ENCODE peak calls at places on chromosome 3, in seven cellular contexts. One of them, this sample, is unnamed.

GRCh38 chr3:353191-353739 is 156.7 kb downstream of the CHL1 start:
- ATAC-seq in aorta: no peak
- ATAC-seq in left colon: no peak
- ATAC-seq in right cardiac atrium: no peak
- ATAC-seq in activated T-cell treated with anti-CD3 and anti-CD28 coated beads, Interleukin-2, amount 50 U/mL, for 72 hours: no peak
- ATAC-seq in stimulated activated effector memory CD8-positive, alpha-beta T cell treated with anti-CD3 and anti-CD28 coated beads, Interleukin-12 subunit alpha, Interleukin-12 subunit beta, amount 100 ng/mL, for 72 hours: no peak
- ATAC-seq in CD4-positive, alpha-beta T cell: no peak
- ATAC-seq in this sample: no peak

GRCh38 chr3:5442106-5442785 is 254.7 kb downstream of the EDEM1 start:
- ATAC-seq in stimulated activated effector memory CD8-positive, alpha-beta T cell treated with anti-CD3 and anti-CD28 coated beads, Interleukin-12 subunit alpha, Interleukin-12 subunit beta, amount 100 ng/mL, for 72 hours: no peak
- ATAC-seq in right cardiac atrium: no peak
- ATAC-seq in CD4-positive, alpha-beta T cell: no peak
- ATAC-seq in left colon: no peak
- ATAC-seq in activated T-cell treated with anti-CD3 and anti-CD28 coated beads, Interleukin-2, amount 50 U/mL, for 72 hours: no peak
- ATAC-seq in aorta: no peak
- ATAC-seq in this sample: no peak

GRCh38 chr3:119700920-119701734 is 1.7 kb upstream of the CFAP91 start:
- ATAC-seq in right cardiac atrium: no peak
- ATAC-seq in left colon: no peak
- ATAC-seq in aorta: no peak
- ATAC-seq in stimulated activated effector memory CD8-positive, alpha-beta T cell treated with anti-CD3 and anti-CD28 coated beads, Interleukin-12 subunit alpha, Interleukin-12 subunit beta, amount 100 ng/mL, for 72 hours: peak
- ATAC-seq in CD4-positive, alpha-beta T cell: no peak
- ATAC-seq in activated T-cell treated with anti-CD3 and anti-CD28 coated beads, Interleukin-2, amount 50 U/mL, for 72 hours: peak
- ATAC-seq in this sample: no peak

GRCh38 chr3:168506589-168506988 is 410.9 kb upstream of the GOLIM4 start:
- ATAC-seq in right cardiac atrium: no peak
- ATAC-seq in activated T-cell treated with anti-CD3 and anti-CD28 coated beads, Interleukin-2, amount 50 U/mL, for 72 hours: no peak
- ATAC-seq in left colon: no peak
- ATAC-seq in stimulated activated effector memory CD8-positive, alpha-beta T cell treated with anti-CD3 and anti-CD28 coated beads, Interleukin-12 subunit alpha, Interleukin-12 subunit beta, amount 100 ng/mL, for 72 hours: no peak
- ATAC-seq in CD4-positive, alpha-beta T cell: no peak
- ATAC-seq in aorta: no peak
- ATAC-seq in this sample: no peak

GRCh38 chr3:170277833-170278586 is 55.8 kb downstream of the PRKCI start:
- ATAC-seq in right cardiac atrium: no peak
- ATAC-seq in CD4-positive, alpha-beta T cell: peak
- ATAC-seq in activated T-cell treated with anti-CD3 and anti-CD28 coated beads, Interleukin-2, amount 50 U/mL, for 72 hours: no peak
- ATAC-seq in left colon: peak
- ATAC-seq in stimulated activated effector memory CD8-positive, alpha-beta T cell treated with anti-CD3 and anti-CD28 coated beads, Interleukin-12 subunit alpha, Interleukin-12 subunit beta, amount 100 ng/mL, for 72 hours: no peak
- ATAC-seq in aorta: no peak
- ATAC-seq in this sample: no peak

GRCh38 chr3:426056-426455 is 229.5 kb downstream of the CHL1 start:
- ATAC-seq in aorta: no peak
- ATAC-seq in activated T-cell treated with anti-CD3 and anti-CD28 coated beads, Interleukin-2, amount 50 U/mL, for 72 hours: no peak
- ATAC-seq in stimulated activated effector memory CD8-positive, alpha-beta T cell treated with anti-CD3 and anti-CD28 coated beads, Interleukin-12 subunit alpha, Interleukin-12 subunit beta, amount 100 ng/mL, for 72 hours: no peak
- ATAC-seq in right cardiac atrium: no peak
- ATAC-seq in CD4-positive, alpha-beta T cell: no peak
- ATAC-seq in left colon: no peak
- ATAC-seq in this sample: no peak

GRCh38 chr3:185846041-185846440 is 21.2 kb upstream of the IGF2BP2 start:
- ATAC-seq in left colon: no peak
- ATAC-seq in CD4-positive, alpha-beta T cell: no peak
- ATAC-seq in right cardiac atrium: no peak
- ATAC-seq in stimulated activated effector memory CD8-positive, alpha-beta T cell treated with anti-CD3 and anti-CD28 coated beads, Interleukin-12 subunit alpha, Interleukin-12 subunit beta, amount 100 ng/mL, for 72 hours: no peak
- ATAC-seq in aorta: no peak
- ATAC-seq in activated T-cell treated with anti-CD3 and anti-CD28 coated beads, Interleukin-2, amount 50 U/mL, for 72 hours: no peak
- ATAC-seq in this sample: no peak

GRCh38 chr3:66177026-66177425 is 43.8 kb upstream of the SLC25A26 start:
- ATAC-seq in activated T-cell treated with anti-CD3 and anti-CD28 coated beads, Interleukin-2, amount 50 U/mL, for 72 hours: no peak
- ATAC-seq in CD4-positive, alpha-beta T cell: no peak
- ATAC-seq in left colon: no peak
- ATAC-seq in stimulated activated effector memory CD8-positive, alpha-beta T cell treated with anti-CD3 and anti-CD28 coated beads, Interleukin-12 subunit alpha, Interleukin-12 subunit beta, amount 100 ng/mL, for 72 hours: no peak
- ATAC-seq in aorta: no peak
- ATAC-seq in right cardiac atrium: peak
- ATAC-seq in this sample: no peak

GRCh38 chr3:71219744-71220638 is 363.5 kb downstream of the FOXP1 start:
- ATAC-seq in stimulated activated effector memory CD8-positive, alpha-beta T cell treated with anti-CD3 and anti-CD28 coated beads, Interleukin-12 subunit alpha, Interleukin-12 subunit beta, amount 100 ng/mL, for 72 hours: peak
- ATAC-seq in right cardiac atrium: no peak
- ATAC-seq in activated T-cell treated with anti-CD3 and anti-CD28 coated beads, Interleukin-2, amount 50 U/mL, for 72 hours: peak
- ATAC-seq in CD4-positive, alpha-beta T cell: peak
- ATAC-seq in aorta: no peak
- ATAC-seq in left colon: no peak
- ATAC-seq in this sample: no peak

GRCh38 chr3:156859578-156859977 is 33.4 kb downstream of the LEKR1 start:
- ATAC-seq in activated T-cell treated with anti-CD3 and anti-CD28 coated beads, Interleukin-2, amount 50 U/mL, for 72 hours: no peak
- ATAC-seq in right cardiac atrium: no peak
- ATAC-seq in CD4-positive, alpha-beta T cell: no peak
- ATAC-seq in left colon: no peak
- ATAC-seq in stimulated activated effector memory CD8-positive, alpha-beta T cell treated with anti-CD3 and anti-CD28 coated beads, Interleukin-12 subunit alpha, Interleukin-12 subunit beta, amount 100 ng/mL, for 72 hours: no peak
- ATAC-seq in aorta: no peak
- ATAC-seq in this sample: no peak

GRCh38 chr3:137026701-137027100 is 68.9 kb downstream of the IL20RB start:
- ATAC-seq in activated T-cell treated with anti-CD3 and anti-CD28 coated beads, Interleukin-2, amount 50 U/mL, for 72 hours: no peak
- ATAC-seq in CD4-positive, alpha-beta T cell: no peak
- ATAC-seq in stimulated activated effector memory CD8-positive, alpha-beta T cell treated with anti-CD3 and anti-CD28 coated beads, Interleukin-12 subunit alpha, Interleukin-12 subunit beta, amount 100 ng/mL, for 72 hours: no peak
- ATAC-seq in right cardiac atrium: no peak
- ATAC-seq in left colon: no peak
- ATAC-seq in aorta: no peak
- ATAC-seq in this sample: no peak

GRCh38 chr3:151743860-151744259 is 10.1 kb downstream of the AADACL2 start:
- ATAC-seq in aorta: no peak
- ATAC-seq in stimulated activated effector memory CD8-positive, alpha-beta T cell treated with anti-CD3 and anti-CD28 coated beads, Interleukin-12 subunit alpha, Interleukin-12 subunit beta, amount 100 ng/mL, for 72 hours: no peak
- ATAC-seq in activated T-cell treated with anti-CD3 and anti-CD28 coated beads, Interleukin-2, amount 50 U/mL, for 72 hours: no peak
- ATAC-seq in CD4-positive, alpha-beta T cell: no peak
- ATAC-seq in left colon: no peak
- ATAC-seq in right cardiac atrium: no peak
- ATAC-seq in this sample: no peak

GRCh38 chr3:124859025-124859424 is 28.1 kb downstream of the ITGB5 start:
- ATAC-seq in aorta: no peak
- ATAC-seq in right cardiac atrium: no peak
- ATAC-seq in activated T-cell treated with anti-CD3 and anti-CD28 coated beads, Interleukin-2, amount 50 U/mL, for 72 hours: no peak
- ATAC-seq in stimulated activated effector memory CD8-positive, alpha-beta T cell treated with anti-CD3 and anti-CD28 coated beads, Interleukin-12 subunit alpha, Interleukin-12 subunit beta, amount 100 ng/mL, for 72 hours: no peak
- ATAC-seq in CD4-positive, alpha-beta T cell: no peak
- ATAC-seq in left colon: no peak
- ATAC-seq in this sample: no peak

GRCh38 chr3:155079795-155080546 is at the start of gene MME:
- ATAC-seq in activated T-cell treated with anti-CD3 and anti-CD28 coated beads, Interleukin-2, amount 50 U/mL, for 72 hours: peak
- ATAC-seq in stimulated activated effector memory CD8-positive, alpha-beta T cell treated with anti-CD3 and anti-CD28 coated beads, Interleukin-12 subunit alpha, Interleukin-12 subunit beta, amount 100 ng/mL, for 72 hours: peak
- ATAC-seq in right cardiac atrium: peak
- ATAC-seq in CD4-positive, alpha-beta T cell: no peak
- ATAC-seq in aorta: peak
- ATAC-seq in left colon: peak
- ATAC-seq in this sample: peak

GRCh38 chr3:185325946-185326791 is 36.8 kb upstream of the MAP3K13 start:
- ATAC-seq in stimulated activated effector memory CD8-positive, alpha-beta T cell treated with anti-CD3 and anti-CD28 coated beads, Interleukin-12 subunit alpha, Interleukin-12 subunit beta, amount 100 ng/mL, for 72 hours: no peak
- ATAC-seq in CD4-positive, alpha-beta T cell: no peak
- ATAC-seq in activated T-cell treated with anti-CD3 and anti-CD28 coated beads, Interleukin-2, amount 50 U/mL, for 72 hours: no peak
- ATAC-seq in aorta: no peak
- ATAC-seq in right cardiac atrium: no peak
- ATAC-seq in left colon: peak
- ATAC-seq in this sample: no peak

GRCh38 chr3:151478376-151478702 is 17.5 kb upstream of the IGSF10 start:
- ATAC-seq in CD4-positive, alpha-beta T cell: no peak
- ATAC-seq in right cardiac atrium: peak
- ATAC-seq in stimulated activated effector memory CD8-positive, alpha-beta T cell treated with anti-CD3 and anti-CD28 coated beads, Interleukin-12 subunit alpha, Interleukin-12 subunit beta, amount 100 ng/mL, for 72 hours: no peak
- ATAC-seq in activated T-cell treated with anti-CD3 and anti-CD28 coated beads, Interleukin-2, amount 50 U/mL, for 72 hours: no peak
- ATAC-seq in left colon: no peak
- ATAC-seq in aorta: no peak
- ATAC-seq in this sample: no peak

GRCh38 chr3:195003006-195003892 is 267.7 kb downstream of the XXYLT1 start:
- ATAC-seq in left colon: no peak
- ATAC-seq in right cardiac atrium: peak
- ATAC-seq in activated T-cell treated with anti-CD3 and anti-CD28 coated beads, Interleukin-2, amount 50 U/mL, for 72 hours: no peak
- ATAC-seq in CD4-positive, alpha-beta T cell: no peak
- ATAC-seq in stimulated activated effector memory CD8-positive, alpha-beta T cell treated with anti-CD3 and anti-CD28 coated beads, Interleukin-12 subunit alpha, Interleukin-12 subunit beta, amount 100 ng/mL, for 72 hours: no peak
- ATAC-seq in aorta: peak
- ATAC-seq in this sample: peak

GRCh38 chr3:186097663-186098451 is 11.0 kb downstream of the ETV5 start:
- ATAC-seq in left colon: peak
- ATAC-seq in aorta: peak
- ATAC-seq in stimulated activated effector memory CD8-positive, alpha-beta T cell treated with anti-CD3 and anti-CD28 coated beads, Interleukin-12 subunit alpha, Interleukin-12 subunit beta, amount 100 ng/mL, for 72 hours: no peak
- ATAC-seq in CD4-positive, alpha-beta T cell: peak
- ATAC-seq in activated T-cell treated with anti-CD3 and anti-CD28 coated beads, Interleukin-2, amount 50 U/mL, for 72 hours: no peak
- ATAC-seq in right cardiac atrium: peak
- ATAC-seq in this sample: peak

GRCh38 chr3:33537135-33537534 is 96.9 kb upstream of the UBP1 start:
- ATAC-seq in CD4-positive, alpha-beta T cell: no peak
- ATAC-seq in activated T-cell treated with anti-CD3 and anti-CD28 coated beads, Interleukin-2, amount 50 U/mL, for 72 hours: no peak
- ATAC-seq in stimulated activated effector memory CD8-positive, alpha-beta T cell treated with anti-CD3 and anti-CD28 coated beads, Interleukin-12 subunit alpha, Interleukin-12 subunit beta, amount 100 ng/mL, for 72 hours: no peak
- ATAC-seq in right cardiac atrium: peak
- ATAC-seq in left colon: no peak
- ATAC-seq in aorta: no peak
- ATAC-seq in this sample: no peak

GRCh38 chr3:189188466-189188865 is 16.7 kb downstream of the TPRG1 start:
- ATAC-seq in aorta: peak
- ATAC-seq in CD4-positive, alpha-beta T cell: no peak
- ATAC-seq in stimulated activated effector memory CD8-positive, alpha-beta T cell treated with anti-CD3 and anti-CD28 coated beads, Interleukin-12 subunit alpha, Interleukin-12 subunit beta, amount 100 ng/mL, for 72 hours: no peak
- ATAC-seq in left colon: peak
- ATAC-seq in right cardiac atrium: peak
- ATAC-seq in activated T-cell treated with anti-CD3 and anti-CD28 coated beads, Interleukin-2, amount 50 U/mL, for 72 hours: no peak
- ATAC-seq in this sample: peak

GRCh38 chr3:29759021-29759359 is 478.1 kb downstream of the RBMS3 start:
- ATAC-seq in CD4-positive, alpha-beta T cell: no peak
- ATAC-seq in left colon: no peak
- ATAC-seq in right cardiac atrium: peak
- ATAC-seq in activated T-cell treated with anti-CD3 and anti-CD28 coated beads, Interleukin-2, amount 50 U/mL, for 72 hours: no peak
- ATAC-seq in aorta: peak
- ATAC-seq in stimulated activated effector memory CD8-positive, alpha-beta T cell treated with anti-CD3 and anti-CD28 coated beads, Interleukin-12 subunit alpha, Interleukin-12 subunit beta, amount 100 ng/mL, for 72 hours: no peak
- ATAC-seq in this sample: peak

GRCh38 chr3:188975612-188976314 is 196.0 kb upstream of the TPRG1 start:
- ATAC-seq in activated T-cell treated with anti-CD3 and anti-CD28 coated beads, Interleukin-2, amount 50 U/mL, for 72 hours: no peak
- ATAC-seq in stimulated activated effector memory CD8-positive, alpha-beta T cell treated with anti-CD3 and anti-CD28 coated beads, Interleukin-12 subunit alpha, Interleukin-12 subunit beta, amount 100 ng/mL, for 72 hours: no peak
- ATAC-seq in CD4-positive, alpha-beta T cell: no peak
- ATAC-seq in right cardiac atrium: no peak
- ATAC-seq in aorta: no peak
- ATAC-seq in left colon: no peak
- ATAC-seq in this sample: no peak

GRCh38 chr3:105356988-105357387 is 9.7 kb upstream of the ALCAM start:
- ATAC-seq in aorta: no peak
- ATAC-seq in stimulated activated effector memory CD8-positive, alpha-beta T cell treated with anti-CD3 and anti-CD28 coated beads, Interleukin-12 subunit alpha, Interleukin-12 subunit beta, amount 100 ng/mL, for 72 hours: no peak
- ATAC-seq in CD4-positive, alpha-beta T cell: no peak
- ATAC-seq in activated T-cell treated with anti-CD3 and anti-CD28 coated beads, Interleukin-2, amount 50 U/mL, for 72 hours: no peak
- ATAC-seq in left colon: no peak
- ATAC-seq in right cardiac atrium: no peak
- ATAC-seq in this sample: no peak

GRCh38 chr3:187039100-187039722 is 100.1 kb downstream of the RPL39L start:
- ATAC-seq in right cardiac atrium: no peak
- ATAC-seq in left colon: peak
- ATAC-seq in aorta: no peak
- ATAC-seq in CD4-positive, alpha-beta T cell: no peak
- ATAC-seq in stimulated activated effector memory CD8-positive, alpha-beta T cell treated with anti-CD3 and anti-CD28 coated beads, Interleukin-12 subunit alpha, Interleukin-12 subunit beta, amount 100 ng/mL, for 72 hours: no peak
- ATAC-seq in activated T-cell treated with anti-CD3 and anti-CD28 coated beads, Interleukin-2, amount 50 U/mL, for 72 hours: peak
- ATAC-seq in this sample: no peak

GRCh38 chr3:14647976-14648955 is 3.3 kb upstream of the CCDC174 start:
- ATAC-seq in left colon: no peak
- ATAC-seq in right cardiac atrium: peak
- ATAC-seq in stimulated activated effector memory CD8-positive, alpha-beta T cell treated with anti-CD3 and anti-CD28 coated beads, Interleukin-12 subunit alpha, Interleukin-12 subunit beta, amount 100 ng/mL, for 72 hours: no peak
- ATAC-seq in activated T-cell treated with anti-CD3 and anti-CD28 coated beads, Interleukin-2, amount 50 U/mL, for 72 hours: no peak
- ATAC-seq in aorta: no peak
- ATAC-seq in CD4-positive, alpha-beta T cell: no peak
- ATAC-seq in this sample: no peak

GRCh38 chr3:28940530-28940929 is 340.3 kb upstream of the RBMS3 start:
- ATAC-seq in left colon: no peak
- ATAC-seq in CD4-positive, alpha-beta T cell: no peak
- ATAC-seq in stimulated activated effector memory CD8-positive, alpha-beta T cell treated with anti-CD3 and anti-CD28 coated beads, Interleukin-12 subunit alpha, Interleukin-12 subunit beta, amount 100 ng/mL, for 72 hours: peak
- ATAC-seq in activated T-cell treated with anti-CD3 and anti-CD28 coated beads, Interleukin-2, amount 50 U/mL, for 72 hours: peak
- ATAC-seq in aorta: peak
- ATAC-seq in right cardiac atrium: peak
- ATAC-seq in this sample: no peak

GRCh38 chr3:113557374-113557773 is 25.0 kb downstream of the SIDT1 start:
- ATAC-seq in activated T-cell treated with anti-CD3 and anti-CD28 coated beads, Interleukin-2, amount 50 U/mL, for 72 hours: no peak
- ATAC-seq in aorta: no peak
- ATAC-seq in left colon: peak
- ATAC-seq in right cardiac atrium: no peak
- ATAC-seq in CD4-positive, alpha-beta T cell: no peak
- ATAC-seq in stimulated activated effector memory CD8-positive, alpha-beta T cell treated with anti-CD3 and anti-CD28 coated beads, Interleukin-12 subunit alpha, Interleukin-12 subunit beta, amount 100 ng/mL, for 72 hours: no peak
- ATAC-seq in this sample: no peak

GRCh38 chr3:105527949-105528348 is 161.2 kb downstream of the ALCAM start:
- ATAC-seq in activated T-cell treated with anti-CD3 and anti-CD28 coated beads, Interleukin-2, amount 50 U/mL, for 72 hours: peak
- ATAC-seq in stimulated activated effector memory CD8-positive, alpha-beta T cell treated with anti-CD3 and anti-CD28 coated beads, Interleukin-12 subunit alpha, Interleukin-12 subunit beta, amount 100 ng/mL, for 72 hours: peak
- ATAC-seq in left colon: peak
- ATAC-seq in right cardiac atrium: no peak
- ATAC-seq in aorta: no peak
- ATAC-seq in CD4-positive, alpha-beta T cell: no peak
- ATAC-seq in this sample: no peak

GRCh38 chr3:186638259-186638658 is 1.9 kb upstream of the FETUB start:
- ATAC-seq in left colon: peak
- ATAC-seq in stimulated activated effector memory CD8-positive, alpha-beta T cell treated with anti-CD3 and anti-CD28 coated beads, Interleukin-12 subunit alpha, Interleukin-12 subunit beta, amount 100 ng/mL, for 72 hours: no peak
- ATAC-seq in CD4-positive, alpha-beta T cell: no peak
- ATAC-seq in activated T-cell treated with anti-CD3 and anti-CD28 coated beads, Interleukin-2, amount 50 U/mL, for 72 hours: no peak
- ATAC-seq in right cardiac atrium: no peak
- ATAC-seq in aorta: no peak
- ATAC-seq in this sample: no peak

GRCh38 chr3:126111566-126112475 is 27.9 kb upstream of the SLC41A3 start:
- ATAC-seq in CD4-positive, alpha-beta T cell: no peak
- ATAC-seq in stimulated activated effector memory CD8-positive, alpha-beta T cell treated with anti-CD3 and anti-CD28 coated beads, Interleukin-12 subunit alpha, Interleukin-12 subunit beta, amount 100 ng/mL, for 72 hours: no peak
- ATAC-seq in right cardiac atrium: no peak
- ATAC-seq in activated T-cell treated with anti-CD3 and anti-CD28 coated beads, Interleukin-2, amount 50 U/mL, for 72 hours: no peak
- ATAC-seq in left colon: no peak
- ATAC-seq in aorta: no peak
- ATAC-seq in this sample: no peak

This sample was measured in gastroesophageal sphincter.